ENCODE peak calls at places on chromosomes 11 and 22, in five cellular contexts. One of them, this sample, is unnamed.

GRCh38 chr11:42651654-42652053 is 660.1 kb upstream of the API5 start:
- DNase-seq in OCI-LY7: no peak
- DNase-seq in GM23338: no peak
- DNase-seq in GM23248: no peak
- DNase-seq in neural progenitor cell: no peak
- DNase-seq in this sample: no peak

GRCh38 chr11:14835491-14836105 is 56.4 kb downstream of the CYP2R1 start:
- DNase-seq in neural progenitor cell: no peak
- DNase-seq in GM23338: no peak
- DNase-seq in OCI-LY7: no peak
- DNase-seq in GM23248: peak
- DNase-seq in this sample: no peak

GRCh38 chr11:15062631-15063030 is 10.8 kb upstream of the CALCB start:
- DNase-seq in OCI-LY7: no peak
- DNase-seq in GM23338: no peak
- DNase-seq in neural progenitor cell: no peak
- DNase-seq in GM23248: no peak
- DNase-seq in this sample: no peak

GRCh38 chr22:47036936-47037485 is 274.6 kb downstream of the TBC1D22A start:
- DNase-seq in OCI-LY7: no peak
- DNase-seq in GM23248: no peak
- DNase-seq in GM23338: no peak
- DNase-seq in neural progenitor cell: no peak
- DNase-seq in this sample: no peak

GRCh38 chr11:33976351-33977199 is 75.0 kb upstream of the CAPRIN1 start:
- DNase-seq in GM23248: peak
- DNase-seq in GM23338: no peak
- DNase-seq in neural progenitor cell: no peak
- DNase-seq in OCI-LY7: no peak
- DNase-seq in this sample: no peak

GRCh38 chr11:2943711-2944118 is 14.5 kb upstream of the PHLDA2 start:
- DNase-seq in GM23338: no peak
- DNase-seq in GM23248: peak
- DNase-seq in neural progenitor cell: no peak
- DNase-seq in OCI-LY7: no peak
- DNase-seq in this sample: no peak

GRCh38 chr11:66639066-66639813 is 737 bp downstream of the RBM4 start:
- DNase-seq in neural progenitor cell: no peak
- DNase-seq in OCI-LY7: peak
- DNase-seq in GM23338: peak
- DNase-seq in GM23248: peak
- DNase-seq in this sample: peak

GRCh38 chr11:16986434-16987204 is 27.6 kb downstream of the PLEKHA7 start:
- DNase-seq in neural progenitor cell: no peak
- DNase-seq in GM23338: peak
- DNase-seq in GM23248: no peak
- DNase-seq in OCI-LY7: peak
- DNase-seq in this sample: peak

GRCh38 chr22:33861216-33861875 is 58.9 kb downstream of the LARGE1 start:
- DNase-seq in GM23248: no peak
- DNase-seq in neural progenitor cell: no peak
- DNase-seq in OCI-LY7: no peak
- DNase-seq in GM23338: no peak
- DNase-seq in this sample: no peak

GRCh38 chr22:21961127-21961867 is 8.6 kb upstream of the PPM1F start:
- DNase-seq in GM23338: no peak
- DNase-seq in OCI-LY7: no peak
- DNase-seq in GM23248: no peak
- DNase-seq in neural progenitor cell: no peak
- DNase-seq in this sample: no peak

GRCh38 chr11:32430586-32431357 is 4.6 kb downstream of the WT1 start:
- DNase-seq in neural progenitor cell: peak
- DNase-seq in GM23338: peak
- DNase-seq in GM23248: no peak
- DNase-seq in OCI-LY7: no peak
- DNase-seq in this sample: no peak

GRCh38 chr22:31085928-31086327 is 4.8 kb downstream of the SMTN start:
- DNase-seq in GM23338: no peak
- DNase-seq in OCI-LY7: no peak
- DNase-seq in neural progenitor cell: no peak
- DNase-seq in GM23248: no peak
- DNase-seq in this sample: no peak

GRCh38 chr11:66854729-66855211 is 2.1 kb upstream of the LRFN4 start:
- DNase-seq in GM23248: no peak
- DNase-seq in OCI-LY7: no peak
- DNase-seq in neural progenitor cell: no peak
- DNase-seq in GM23338: no peak
- DNase-seq in this sample: no peak

GRCh38 chr22:32823024-32823730 is 21.7 kb downstream of the TIMP3 start:
- DNase-seq in OCI-LY7: peak
- DNase-seq in GM23338: peak
- DNase-seq in neural progenitor cell: peak
- DNase-seq in GM23248: no peak
- DNase-seq in this sample: peak

GRCh38 chr11:12271241-12271640 is 106.1 kb upstream of the PARVA start:
- DNase-seq in GM23248: no peak
- DNase-seq in neural progenitor cell: no peak
- DNase-seq in GM23338: no peak
- DNase-seq in OCI-LY7: no peak
- DNase-seq in this sample: no peak

GRCh38 chr11:12270817-12271216 is 106.6 kb upstream of the PARVA start:
- DNase-seq in GM23338: no peak
- DNase-seq in neural progenitor cell: no peak
- DNase-seq in OCI-LY7: no peak
- DNase-seq in GM23248: no peak
- DNase-seq in this sample: no peak

GRCh38 chr11:12269104-12269441 is 108.3 kb upstream of the PARVA start:
- DNase-seq in GM23248: peak
- DNase-seq in OCI-LY7: no peak
- DNase-seq in GM23338: no peak
- DNase-seq in neural progenitor cell: no peak
- DNase-seq in this sample: peak

GRCh38 chr11:12269446-12270214 is 107.7 kb upstream of the PARVA start:
- DNase-seq in OCI-LY7: no peak
- DNase-seq in neural progenitor cell: no peak
- DNase-seq in GM23248: no peak
- DNase-seq in GM23338: no peak
- DNase-seq in this sample: no peak

GRCh38 chr11:12270215-12270797 is 107.1 kb upstream of the PARVA start:
- DNase-seq in GM23338: no peak
- DNase-seq in GM23248: no peak
- DNase-seq in neural progenitor cell: no peak
- DNase-seq in OCI-LY7: no peak
- DNase-seq in this sample: no peak
- TF ChIP-seq EZH2phosphoT487 in GM23338: no peak
- TF ChIP-seq EZH2phosphoT487 in GM23248: no peak
- TF ChIP-seq EZH2phosphoT487 in neural progenitor cell: no peak
- TF ChIP-seq EZH2phosphoT487 in OCI-LY7: no peak
- TF ChIP-seq EZH2phosphoT487 in this sample: no peak

GRCh38 chr22:45769569-45770210 is 98.1 kb downstream of the ATXN10 start:
- DNase-seq in GM23248: peak
- DNase-seq in OCI-LY7: peak
- DNase-seq in neural progenitor cell: no peak
- DNase-seq in GM23338: no peak
- DNase-seq in this sample: no peak
- TF ChIP-seq EZH2phosphoT487 in GM23248: no peak
- TF ChIP-seq EZH2phosphoT487 in OCI-LY7: no peak
- TF ChIP-seq EZH2phosphoT487 in neural progenitor cell: no peak
- TF ChIP-seq EZH2phosphoT487 in GM23338: no peak
- TF ChIP-seq EZH2phosphoT487 in this sample: no peak

GRCh38 chr22:17613280-17613679 is 15.3 kb downstream of the ATP6V1E1 start:
- DNase-seq in GM23248: no peak
- DNase-seq in neural progenitor cell: no peak
- DNase-seq in OCI-LY7: no peak
- DNase-seq in GM23338: no peak
- DNase-seq in this sample: no peak
- TF ChIP-seq EZH2phosphoT487 in GM23248: no peak
- TF ChIP-seq EZH2phosphoT487 in neural progenitor cell: no peak
- TF ChIP-seq EZH2phosphoT487 in OCI-LY7: no peak
- TF ChIP-seq EZH2phosphoT487 in GM23338: no peak
- TF ChIP-seq EZH2phosphoT487 in this sample: no peak

DNA sequence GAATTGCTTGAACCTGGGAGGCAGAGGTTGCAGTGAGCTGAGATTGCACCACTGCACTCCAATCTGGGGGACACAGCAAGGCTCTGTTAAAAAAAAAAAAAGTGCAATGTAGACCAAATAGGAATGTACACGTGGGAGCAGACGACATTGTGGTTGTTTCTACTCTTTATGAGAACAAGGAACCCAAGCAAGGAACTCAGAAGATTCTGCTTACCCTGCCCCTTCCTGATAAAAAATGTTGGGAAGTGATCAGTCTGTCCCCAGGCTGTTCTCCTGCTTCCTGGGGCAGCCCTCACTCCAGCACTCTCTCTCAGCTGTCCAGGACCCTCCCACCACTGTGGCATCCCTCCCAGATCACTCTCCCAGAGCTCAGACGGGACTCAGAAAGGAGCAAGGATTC is 31.7 kb downstream of the SLCO2B1 start:
- DNase-seq in GM23338: no peak
- DNase-seq in OCI-LY7: no peak
- DNase-seq in GM23248: no peak
- DNase-seq in neural progenitor cell: no peak
- DNase-seq in this sample: no peak
- TF ChIP-seq EZH2phosphoT487 in GM23338: no peak
- TF ChIP-seq EZH2phosphoT487 in OCI-LY7: no peak
- TF ChIP-seq EZH2phosphoT487 in GM23248: no peak
- TF ChIP-seq EZH2phosphoT487 in neural progenitor cell: no peak
- TF ChIP-seq EZH2phosphoT487 in this sample: no peak

GRCh38 chr11:120326845-120327281 is 1.8 kb downstream of the TLCD5 start:
- DNase-seq in neural progenitor cell: no peak
- DNase-seq in GM23338: no peak
- DNase-seq in OCI-LY7: no peak
- DNase-seq in GM23248: no peak
- DNase-seq in this sample: peak

GRCh38 chr11:120327311-120327710 is 2.2 kb downstream of the TLCD5 start:
- DNase-seq in neural progenitor cell: no peak
- DNase-seq in GM23248: no peak
- DNase-seq in GM23338: no peak
- DNase-seq in OCI-LY7: no peak
- DNase-seq in this sample: no peak

GRCh38 chr11:120329556-120329955 is 4.5 kb downstream of the TLCD5 start:
- DNase-seq in OCI-LY7: no peak
- DNase-seq in neural progenitor cell: no peak
- DNase-seq in GM23338: no peak
- DNase-seq in GM23248: no peak
- DNase-seq in this sample: no peak

GRCh38 chr11:120326228-120326627 is 1.1 kb downstream of the TLCD5 start:
- DNase-seq in OCI-LY7: no peak
- DNase-seq in GM23248: peak
- DNase-seq in GM23338: no peak
- DNase-seq in neural progenitor cell: no peak
- DNase-seq in this sample: no peak

DNA sequence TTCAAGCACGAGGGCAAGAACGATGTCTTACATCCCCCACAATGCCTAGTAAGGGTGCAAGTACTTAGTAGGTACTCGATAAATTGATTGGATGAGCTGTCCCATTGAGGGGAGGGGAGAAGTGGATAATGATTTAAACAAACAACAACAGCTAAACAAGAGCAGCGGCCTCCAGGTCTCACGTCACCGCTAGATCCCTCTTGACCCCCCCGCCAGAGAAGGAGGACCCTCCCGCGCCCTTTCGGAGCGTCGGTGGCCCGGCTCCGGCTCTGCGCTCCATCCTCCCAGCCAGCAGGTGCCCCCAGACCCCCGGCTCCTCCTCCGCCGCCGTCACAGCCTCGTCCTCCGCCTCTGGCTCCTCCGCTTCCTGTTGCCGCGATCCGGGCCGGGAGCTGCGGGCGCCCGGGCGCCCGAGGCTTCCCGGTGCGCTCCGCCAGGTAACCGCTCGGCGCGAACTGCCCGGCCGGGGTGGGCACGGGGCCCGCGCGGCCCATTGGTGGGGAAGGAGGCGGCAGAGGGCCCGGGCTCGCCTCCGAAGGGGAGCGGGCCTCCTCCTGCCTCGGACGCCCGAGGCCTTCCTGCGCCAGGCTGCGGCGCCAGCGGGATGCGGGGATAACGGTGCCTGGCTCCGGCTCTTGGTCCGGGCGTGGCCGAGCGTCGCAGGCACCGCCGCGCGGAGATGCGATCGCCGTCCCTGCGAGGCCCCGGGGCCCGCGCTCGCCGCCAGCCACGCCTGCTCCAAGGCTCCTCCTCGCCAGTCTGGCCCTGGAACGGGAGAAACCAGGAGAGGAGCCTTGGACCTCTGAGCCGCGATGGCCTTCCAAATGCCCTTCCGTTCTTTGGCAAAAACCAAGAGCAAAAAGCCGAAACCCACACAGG is at the start of gene TLCD5:
- DNase-seq in neural progenitor cell: peak
- DNase-seq in GM23248: peak
- DNase-seq in OCI-LY7: peak
- DNase-seq in GM23338: peak
- DNase-seq in this sample: peak
- TF ChIP-seq EZH2phosphoT487 in neural progenitor cell: no peak
- TF ChIP-seq EZH2phosphoT487 in GM23248: no peak
- TF ChIP-seq EZH2phosphoT487 in OCI-LY7: no peak
- TF ChIP-seq EZH2phosphoT487 in GM23338: no peak
- TF ChIP-seq EZH2phosphoT487 in this sample: no peak

DNA sequence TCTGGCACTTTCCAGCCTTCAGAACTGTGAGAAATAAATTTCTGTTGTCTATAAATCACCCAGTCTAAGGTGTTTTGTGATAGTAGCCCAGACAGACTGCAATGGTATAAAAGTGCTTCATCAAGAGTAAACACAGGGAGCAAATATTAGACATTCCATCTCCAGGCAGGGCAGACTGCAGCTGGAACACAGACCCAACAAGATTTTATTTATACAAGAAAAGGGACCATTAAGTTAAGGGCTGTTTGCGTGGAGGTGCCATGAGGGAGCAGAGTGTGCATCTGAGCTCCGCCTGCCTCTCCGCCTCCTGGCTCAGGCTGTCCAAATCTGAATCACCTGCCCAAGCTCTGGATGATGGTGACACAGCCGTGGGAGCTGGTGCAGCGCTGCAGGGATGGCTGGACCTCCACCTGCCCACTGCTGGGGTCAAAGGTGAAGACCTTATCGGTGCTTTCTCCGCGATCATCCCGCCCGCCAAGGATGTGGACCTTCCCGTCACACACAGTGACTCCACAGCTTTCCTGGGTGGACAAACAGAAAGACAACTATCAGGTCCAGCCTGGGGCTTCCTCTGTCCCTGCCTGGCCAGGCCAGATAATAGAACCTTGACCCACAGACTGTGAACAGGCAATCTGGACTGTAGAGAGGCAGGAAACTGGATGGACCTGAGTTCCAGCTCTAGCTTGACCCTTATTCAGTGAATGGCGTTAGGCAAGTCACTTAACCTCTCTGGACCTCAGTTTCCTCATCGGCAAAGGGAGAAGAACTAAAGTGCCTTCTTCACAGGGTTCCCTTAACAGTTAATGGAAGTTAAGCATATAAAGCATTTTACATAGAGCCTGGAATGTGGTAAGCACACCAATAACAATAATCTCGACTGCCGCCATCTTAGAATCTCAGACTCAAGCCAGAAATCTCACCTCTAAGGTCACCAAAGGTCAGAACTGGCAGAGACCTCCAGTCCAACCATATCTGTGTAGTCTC is 10.5 kb downstream of the KLHL35 start:
- DNase-seq in GM23338: no peak
- DNase-seq in GM23248: no peak
- DNase-seq in OCI-LY7: no peak
- DNase-seq in neural progenitor cell: no peak
- DNase-seq in this sample: peak
- TF ChIP-seq EZH2phosphoT487 in GM23338: no peak
- TF ChIP-seq EZH2phosphoT487 in GM23248: no peak
- TF ChIP-seq EZH2phosphoT487 in OCI-LY7: no peak
- TF ChIP-seq EZH2phosphoT487 in neural progenitor cell: no peak
- TF ChIP-seq EZH2phosphoT487 in this sample: no peak

GRCh38 chr11:70002433-70002832 is 75.7 kb upstream of the ANO1 start:
- DNase-seq in OCI-LY7: no peak
- DNase-seq in GM23248: no peak
- DNase-seq in neural progenitor cell: no peak
- DNase-seq in GM23338: no peak
- DNase-seq in this sample: no peak
- TF ChIP-seq EZH2phosphoT487 in OCI-LY7: no peak
- TF ChIP-seq EZH2phosphoT487 in GM23248: no peak
- TF ChIP-seq EZH2phosphoT487 in neural progenitor cell: no peak
- TF ChIP-seq EZH2phosphoT487 in GM23338: no peak
- TF ChIP-seq EZH2phosphoT487 in this sample: no peak

This sample was measured in hepatocyte.